ENCODE peak calls at places on chromosomes 7 and 10, in six cellular contexts. N is cardiac muscle cell, C is mammary epithelial cell, D is mesenchymal stem cell, E is C1 segment of cervical spinal cord, R is iris pigment epithelial cell. J is an unnamed sample.

GRCh38 chr7:101121996-101122932 is 4.6 kb upstream of the SERPINE1 start:
- DNase-seq in R (peak; percentile 94), E (no peak), D (peak; percentile 99), C (peak; percentile 58), N (peak; percentile 88), J (peak; percentile 90)

GRCh38 chr10:77463967-77464745 is 173.5 kb downstream of the KCNMA1 start:
- DNase-seq in D (peak; percentile 82), N (no peak), R (peak; percentile 58), E (no peak), C (peak; percentile 38), J (no peak)

GRCh38 chr10:116271593-116272496 is 1.2 kb downstream of the GFRA1 start:
- DNase-seq in C (no peak), D (peak; percentile 39), R (peak; percentile 31), N (peak; percentile 39), E (no peak), J (peak; percentile 39)

GRCh38 chr7:92784935-92785334 is 51.4 kb downstream of the CDK6 start:
- DNase-seq in R (no peak), N (no peak), C (no peak), D (no peak), E (no peak), J (no peak)

GRCh38 chr7:2555121-2556052 is at the start of gene BRAT1:
- DNase-seq in N (peak; percentile 97), D (peak; percentile 95), R (peak; percentile 93), E (peak; percentile 92), C (peak; percentile 88), J (peak; percentile 98)

GRCh38 chr7:66503036-66503370 is 125.7 kb upstream of the KCTD7 start:
- DNase-seq in D (no peak), R (no peak), N (no peak), E (no peak), C (no peak), J (no peak)

GRCh38 chr7:127362364-127363027 is 30.0 kb downstream of the ZNF800 start:
- DNase-seq in D (no peak), C (no peak), E (no peak), N (no peak), R (no peak), J (no peak)

GRCh38 chr7:114874170-114874569 is 47.7 kb upstream of the MDFIC start:
- DNase-seq in R (peak; percentile 24), E (no peak), C (no peak), N (no peak), D (peak; percentile 36), J (no peak)

GRCh38 chr7:4964506-4964905 is 5.5 kb upstream of the MMD2 start:
- DNase-seq in C (no peak), D (no peak), N (no peak), E (no peak), R (no peak), J (no peak)

GRCh38 chr7:151769189-151769821 is 107.6 kb downstream of the PRKAG2 start:
- DNase-seq in N (no peak), C (no peak), D (no peak), E (no peak), R (no peak), J (no peak)

GRCh38 chr7:3264693-3265339 is 36.2 kb upstream of the SDK1 start:
- DNase-seq in C (no peak), E (no peak), N (no peak), D (no peak), R (no peak), J (no peak)

GRCh38 chr7:79529896-79530235 is 76.4 kb upstream of the MAGI2 start:
- DNase-seq in C (peak; percentile 19), E (no peak), D (no peak), N (no peak), R (peak; percentile 48), J (no peak)

GRCh38 chr7:44320794-44321371 is 4.5 kb downstream of the CAMK2B start:
- DNase-seq in D (no peak), N (no peak), C (no peak), E (no peak), R (no peak), J (no peak)

GRCh38 chr10:36057180-36057579 is 415.1 kb upstream of the FZD8 start:
- DNase-seq in E (no peak), C (no peak), R (no peak), N (no peak), D (no peak), J (no peak)

GRCh38 chr7:52897708-52898107 is 137.7 kb upstream of the POM121L12 start:
- DNase-seq in N (no peak), R (no peak), D (no peak), E (no peak), C (no peak), J (peak; percentile 23)

GRCh38 chr10:47035447-47036337 is 124.5 kb downstream of the PTPN20 start:
- DNase-seq in D (no peak), N (no peak), E (no peak), C (no peak), R (no peak), J (no peak)

GRCh38 chr7:106793015-106793651 is 71.9 kb upstream of the PIK3CG start:
- DNase-seq in E (no peak), N (peak; percentile 30), R (no peak), C (peak; percentile 12), D (peak; percentile 33), J (peak; percentile 62)

GRCh38 chr7:100378114-100378760 is 5.0 kb downstream of the PILRA start:
- DNase-seq in R (no peak), D (no peak), N (no peak), C (no peak), E (no peak), J (no peak)

GRCh38 chr10:80413152-80413996 is 5.0 kb downstream of the PRXL2A start:
- DNase-seq in D (peak; percentile 96), R (peak; percentile 62), N (peak; percentile 62), E (peak; percentile 56), C (peak; percentile 76), J (peak; percentile 77)

GRCh38 chr7:121994625-121995410 is 121.9 kb downstream of the PTPRZ1 start:
- DNase-seq in E (peak; percentile 1), N (peak; percentile 79), R (peak; percentile 82), C (peak; percentile 69), D (peak; percentile 80), J (peak; percentile 79)

GRCh38 chr7:75937958-75938786 is 23.2 kb downstream of the POR start:
- DNase-seq in C (no peak), R (peak; percentile 86), N (no peak), D (peak; percentile 96), E (peak; percentile 76), J (peak; percentile 45)

GRCh38 chr10:20536381-20536780 is 360.7 kb downstream of the NEBL start:
- DNase-seq in N (no peak), E (no peak), R (no peak), C (no peak), D (no peak), J (no peak)

GRCh38 chr7:20351901-20352300 is 21.2 kb downstream of the ITGB8 start:
- DNase-seq in E (no peak), R (no peak), C (peak; percentile 72), D (no peak), N (no peak), J (no peak)

J was measured in hepatocyte.